ENCODE peak calls at places on chromosomes 2 and 18, in four cellular contexts. One of them, this sample, is unnamed.

GRCh38 chr2:112980537-112980936 is 2.7 kb downstream of the IL36G start:
- DNase-seq in CD8-positive, alpha-beta memory T cell: no peak
- DNase-seq in NCI-H774: no peak
- DNase-seq in omental fat pad: no peak
- DNase-seq in this sample: no peak

GRCh38 chr2:176109955-176110345 is 2.9 kb downstream of the HOXD11 start:
- DNase-seq in CD8-positive, alpha-beta memory T cell: no peak
- DNase-seq in NCI-H774: no peak
- DNase-seq in omental fat pad: no peak
- DNase-seq in this sample: no peak

GRCh38 chr2:238874330-238875050 is 26.6 kb downstream of the TWIST2 start:
- DNase-seq in CD8-positive, alpha-beta memory T cell: no peak
- DNase-seq in omental fat pad: no peak
- DNase-seq in NCI-H774: no peak
- DNase-seq in this sample: no peak

GRCh38 chr2:238569415-238570195 is 142.9 kb downstream of the ASB1 start:
- DNase-seq in NCI-H774: no peak
- DNase-seq in omental fat pad: no peak
- DNase-seq in CD8-positive, alpha-beta memory T cell: no peak
- DNase-seq in this sample: no peak

GRCh38 chr18:23226930-23227728 is 91.8 kb downstream of the CABLES1 start:
- DNase-seq in CD8-positive, alpha-beta memory T cell: no peak
- DNase-seq in omental fat pad: no peak
- DNase-seq in NCI-H774: no peak
- DNase-seq in this sample: no peak

GRCh38 chr2:23618696-23619530 is 233.9 kb downstream of the KLHL29 start:
- DNase-seq in CD8-positive, alpha-beta memory T cell: no peak
- DNase-seq in omental fat pad: no peak
- DNase-seq in NCI-H774: no peak
- DNase-seq in this sample: peak

GRCh38 chr2:107132141-107132540 is 246.2 kb upstream of the ST6GAL2 start:
- DNase-seq in CD8-positive, alpha-beta memory T cell: no peak
- DNase-seq in omental fat pad: no peak
- DNase-seq in NCI-H774: no peak
- DNase-seq in this sample: no peak

GRCh38 chr2:85154048-85154753 is 21.0 kb downstream of the TCF7L1 start:
- DNase-seq in NCI-H774: no peak
- DNase-seq in omental fat pad: no peak
- DNase-seq in CD8-positive, alpha-beta memory T cell: no peak
- DNase-seq in this sample: no peak

GRCh38 chr2:61471905-61472805 is 1.3 kb upstream of the USP34 start:
- DNase-seq in omental fat pad: no peak
- DNase-seq in NCI-H774: no peak
- DNase-seq in CD8-positive, alpha-beta memory T cell: no peak
- DNase-seq in this sample: no peak

GRCh38 chr18:8721094-8721669 is 15.8 kb downstream of the MTCL1 start:
- DNase-seq in omental fat pad: no peak
- DNase-seq in NCI-H774: no peak
- DNase-seq in CD8-positive, alpha-beta memory T cell: no peak
- DNase-seq in this sample: no peak

GRCh38 chr18:48186861-48187260 is 222.3 kb downstream of the ZBTB7C start:
- DNase-seq in CD8-positive, alpha-beta memory T cell: no peak
- DNase-seq in NCI-H774: no peak
- DNase-seq in omental fat pad: no peak
- DNase-seq in this sample: no peak

GRCh38 chr2:40935349-40935748 is 483.5 kb upstream of the SLC8A1 start:
- DNase-seq in omental fat pad: no peak
- DNase-seq in NCI-H774: no peak
- DNase-seq in CD8-positive, alpha-beta memory T cell: no peak
- DNase-seq in this sample: no peak

GRCh38 chr2:63047534-63048281 is 2.9 kb upstream of the OTX1 start:
- DNase-seq in omental fat pad: no peak
- DNase-seq in NCI-H774: no peak
- DNase-seq in CD8-positive, alpha-beta memory T cell: no peak
- DNase-seq in this sample: no peak

GRCh38 chr18:46497129-46497528 is 159.9 kb downstream of the LOXHD1 start:
- DNase-seq in omental fat pad: no peak
- DNase-seq in CD8-positive, alpha-beta memory T cell: no peak
- DNase-seq in NCI-H774: no peak
- DNase-seq in this sample: no peak

GRCh38 chr2:86039178-86039962 is 66.3 kb downstream of the POLR1A start:
- DNase-seq in NCI-H774: no peak
- DNase-seq in omental fat pad: peak
- DNase-seq in CD8-positive, alpha-beta memory T cell: peak
- DNase-seq in this sample: no peak

GRCh38 chr2:2016912-2017311 is 272.6 kb upstream of the PXDN start:
- DNase-seq in CD8-positive, alpha-beta memory T cell: no peak
- DNase-seq in omental fat pad: no peak
- DNase-seq in NCI-H774: no peak
- DNase-seq in this sample: peak

GRCh38 chr2:221385716-221386115 is 186.4 kb downstream of the EPHA4 start:
- DNase-seq in omental fat pad: no peak
- DNase-seq in CD8-positive, alpha-beta memory T cell: no peak
- DNase-seq in NCI-H774: no peak
- DNase-seq in this sample: no peak

GRCh38 chr2:223920109-223920508 is 25.0 kb downstream of the WDFY1 start:
- DNase-seq in CD8-positive, alpha-beta memory T cell: no peak
- DNase-seq in omental fat pad: no peak
- DNase-seq in NCI-H774: no peak
- DNase-seq in this sample: no peak

GRCh38 chr2:72153026-72153791 is 5.5 kb upstream of the CYP26B1 start:
- DNase-seq in CD8-positive, alpha-beta memory T cell: no peak
- DNase-seq in omental fat pad: no peak
- DNase-seq in NCI-H774: no peak
- DNase-seq in this sample: no peak

GRCh38 chr2:108182489-108182888 is 57.3 kb upstream of the SULT1C3 start:
- DNase-seq in omental fat pad: no peak
- DNase-seq in NCI-H774: no peak
- DNase-seq in CD8-positive, alpha-beta memory T cell: no peak
- DNase-seq in this sample: peak

This sample was measured in NCI-H446.